ENCODE peak calls at places on chromosome 22, in ten cellular contexts. H, Z, P, N, C, E, B, W, T and D are unnamed samples.

GRCh38 chr22:31400023-31400397 is 606 bp downstream of the DRG1 start:
- DNase-seq in H (no peak), Z (no peak), P (no peak), N (no peak), C (peak; percentile 7), E (no peak), B (peak; percentile 7), W (no peak), T (no peak), D (no peak)

GRCh38 chr22:44363214-44363979 is 50.6 kb upstream of the SHISAL1 start:
- DNase-seq in H (no peak), Z (peak; percentile 97), P (no peak), N (peak; percentile 65), C (peak; percentile 80), E (no peak), B (no peak), W (no peak), T (no peak), D (peak; percentile 76)

GRCh38 chr22:39248254-39248653 is 3.5 kb upstream of the PDGFB start:
- DNase-seq in H (no peak), Z (no peak), P (no peak), N (no peak), C (no peak), E (no peak), B (no peak), W (no peak), T (no peak), D (no peak)

GRCh38 chr22:22618448-22618847 is 26.0 kb upstream of the GGTLC2 start:
- DNase-seq in H (no peak), Z (no peak), P (no peak), N (no peak), C (no peak), E (no peak), B (no peak), W (no peak), T (no peak), D (no peak)

GRCh38 chr22:27252282-27253049 is 549.1 kb downstream of the MN1 start:
- DNase-seq in H (no peak), Z (peak; percentile 87), P (no peak), N (no peak), C (no peak), E (no peak), B (no peak), W (no peak), T (no peak), D (no peak)

GRCh38 chr22:50432131-50432870 is 42.5 kb downstream of the SBF1 start:
- DNase-seq in H (no peak), Z (no peak), P (no peak), N (no peak), C (no peak), E (no peak), B (no peak), W (no peak), T (no peak), D (no peak)

GRCh38 chr22:44926491-44927415 is 83.1 kb downstream of the PHF21B start:
- DNase-seq in H (no peak), Z (peak; percentile 43), P (no peak), N (no peak), C (no peak), E (no peak), B (no peak), W (no peak), T (no peak), D (no peak)

GRCh38 chr22:41768420-41768819 is 32.1 kb upstream of the CCDC134 start:
- DNase-seq in H (no peak), Z (no peak), P (no peak), N (no peak), C (no peak), E (no peak), B (no peak), W (no peak), T (no peak), D (no peak)

DNA sequence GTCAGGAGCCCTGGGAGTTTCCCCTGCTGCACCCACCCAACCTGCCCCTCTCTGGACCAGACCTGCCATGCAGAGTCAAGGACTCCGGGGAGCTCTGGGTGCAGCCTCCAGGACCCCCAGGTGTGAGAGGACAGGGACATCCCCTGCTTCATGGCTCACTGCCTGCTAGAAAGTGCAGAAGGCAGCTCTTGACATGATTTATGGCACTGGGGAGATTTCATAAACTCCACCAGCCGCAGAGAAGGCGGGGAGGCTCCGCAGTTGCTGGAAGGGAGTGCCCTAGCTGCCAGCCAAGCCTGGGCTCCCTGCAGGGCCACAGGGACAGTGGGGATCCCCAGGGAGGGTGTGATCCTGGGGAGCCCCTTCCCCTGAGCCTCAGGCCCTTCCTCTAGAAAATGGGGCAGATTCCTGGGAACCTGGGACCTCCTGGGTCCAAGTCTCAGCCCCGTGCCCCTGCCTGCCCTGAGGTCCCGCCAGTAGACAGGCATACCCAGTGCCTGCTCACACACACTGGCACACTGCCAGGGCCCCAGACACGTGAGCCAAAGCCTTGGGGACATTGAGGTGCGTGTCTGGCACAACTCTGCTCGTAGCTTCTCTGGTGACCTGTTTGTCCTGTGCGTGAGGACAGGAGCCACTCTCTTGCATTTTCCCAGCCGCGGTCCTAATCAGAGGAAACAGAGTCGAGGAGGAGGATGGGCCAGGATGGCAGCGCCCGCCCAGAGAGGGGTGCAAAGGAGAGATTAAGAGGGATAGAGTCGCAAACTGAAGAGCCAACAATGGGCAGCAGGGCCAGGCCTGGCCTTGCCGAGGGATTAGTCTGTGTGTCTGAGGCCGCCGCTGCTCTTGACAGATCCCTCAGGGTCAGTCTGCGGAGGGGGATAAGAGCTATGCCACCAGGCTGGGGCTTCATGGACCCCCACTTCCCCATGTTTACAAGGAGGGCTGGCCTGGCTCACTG is 13.8 kb downstream of the CABP7 start:
- DNase-seq in H (no peak), Z (no peak), P (no peak), N (no peak), C (peak; percentile 33), E (no peak), B (no peak), W (no peak), T (peak; percentile 47), D (no peak)
- H3K27ac ChIP-seq in H (no peak overlapping the region), Z (no peak overlapping the region), P (no peak overlapping the region), N (no peak overlapping the region), C (no peak overlapping the region), E (no peak overlapping the region), B (no peak overlapping the region), W (no peak overlapping the region), T (no peak overlapping the region), D (no peak overlapping the region)

GRCh38 chr22:37803636-37804371 is 3.9 kb upstream of the GCAT start:
- DNase-seq in H (no peak), Z (no peak), P (no peak), N (no peak), C (no peak), E (no peak), B (peak; percentile 59), W (no peak), T (no peak), D (no peak)

GRCh38 chr22:37804502-37804885 is 3.2 kb upstream of the GCAT start:
- DNase-seq in H (no peak), Z (no peak), P (no peak), N (no peak), C (no peak), E (no peak), B (peak; percentile 27), W (no peak), T (no peak), D (no peak)

GRCh38 chr22:37801946-37802309 is 5.8 kb upstream of the GCAT start:
- DNase-seq in H (no peak), Z (no peak), P (no peak), N (no peak), C (no peak), E (no peak), B (peak; percentile 45), W (no peak), T (no peak), D (no peak)

GRCh38 chr22:37803195-37803635 is 4.5 kb upstream of the GCAT start:
- DNase-seq in H (no peak), Z (no peak), P (no peak), N (no peak), C (no peak), E (no peak), B (peak; percentile 79), W (no peak), T (no peak), D (no peak)

GRCh38 chr22:37802310-37803194 is 5.2 kb upstream of the GCAT start:
- DNase-seq in H (no peak), Z (peak; percentile 83), P (no peak), N (peak; percentile 60), C (peak; percentile 73), E (no peak), B (peak; percentile 90), W (no peak), T (no peak), D (no peak)
- TF ChIP-seq POLR2AphosphoS5 in H (no peak), Z (peak; percentile 25), P (no peak), N (peak; percentile 26), C (peak; percentile 61), E (peak; percentile 47), B (peak; percentile 6), W (no peak), T (no peak), D (peak; percentile 41)

GRCh38 chr22:37740455-37741311 is 43.8 kb downstream of the TRIOBP start:
- DNase-seq in H (no peak), Z (no peak), P (no peak), N (no peak), C (no peak), E (no peak), B (no peak), W (no peak), T (no peak), D (no peak)

GRCh38 chr22:37739000-37739399 is 42.2 kb downstream of the TRIOBP start:
- DNase-seq in H (no peak), Z (peak; percentile 93), P (no peak), N (no peak), C (no peak), E (no peak), B (no peak), W (no peak), T (no peak), D (peak; percentile 41)

GRCh38 chr22:37739611-37740049 is 42.8 kb downstream of the TRIOBP start:
- DNase-seq in H (no peak), Z (no peak), P (no peak), N (no peak), C (no peak), E (no peak), B (no peak), W (no peak), T (no peak), D (no peak)

GRCh38 chr22:37742374-37743092 is 45.7 kb downstream of the TRIOBP start:
- DNase-seq in H (no peak), Z (peak; percentile 89), P (peak; percentile 96), N (peak; percentile 70), C (no peak), E (no peak), B (no peak), W (no peak), T (no peak), D (no peak)

DNA sequence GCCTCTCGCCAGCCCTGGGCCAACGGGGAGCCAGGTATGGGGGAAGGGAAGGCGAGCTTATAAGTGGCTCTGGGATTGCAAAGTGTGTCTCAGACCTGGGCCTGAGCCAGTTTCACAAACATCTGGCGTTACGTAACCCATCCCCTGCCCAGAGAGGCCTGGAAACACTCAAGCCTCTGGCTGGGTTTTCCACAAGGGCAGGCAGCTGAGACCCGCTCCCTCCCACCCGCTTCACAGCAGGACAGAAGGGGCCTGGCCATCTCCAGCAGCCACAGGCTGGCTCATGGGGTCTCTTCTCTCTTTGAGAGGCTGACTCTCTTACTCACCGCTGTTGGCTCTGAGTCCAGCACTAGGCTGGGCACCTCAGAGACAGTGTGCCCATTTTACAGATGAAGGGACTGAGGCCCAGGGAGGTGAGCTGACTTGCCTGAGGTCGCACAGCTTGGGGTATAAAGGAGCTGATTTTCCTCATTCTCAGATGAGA is 44.5 kb downstream of the TRIOBP start:
- DNase-seq in H (no peak), Z (peak; percentile 99), P (no peak), N (peak; percentile 76), C (peak; percentile 81), E (peak; percentile 66), B (peak; percentile 45), W (no peak), T (no peak), D (peak; percentile 79)
- H3K27ac ChIP-seq in H (no peak overlapping the region), Z (peak overlapping the region; percentile 98), P (no peak overlapping the region), N (peak overlapping the region; percentile 78), C (peak overlapping the region; percentile 92), E (peak overlapping the region; percentile 71), B (no peak overlapping the region), W (no peak overlapping the region), T (no peak overlapping the region), D (peak overlapping the region; percentile 79)

DNA sequence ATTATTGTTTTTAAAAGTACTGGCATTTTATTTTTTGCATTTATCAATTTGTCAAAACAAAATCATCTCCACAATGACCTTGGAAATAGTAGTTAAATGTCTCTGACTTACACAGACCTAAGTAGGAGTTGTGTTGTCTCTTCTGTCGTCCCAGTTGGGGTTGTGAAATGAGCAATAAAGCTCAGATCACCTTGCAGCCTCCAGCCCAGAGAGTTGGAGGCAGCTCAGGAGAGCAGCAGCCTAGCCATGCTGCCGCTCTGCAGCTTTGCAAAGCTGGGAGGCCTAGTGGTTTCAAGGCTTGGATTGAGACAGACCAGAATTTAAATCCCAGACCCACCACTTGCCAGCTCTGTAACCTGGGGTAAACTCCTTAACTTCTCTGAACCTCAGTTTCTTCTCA is 65.2 kb upstream of the CRYBB3 start:
- DNase-seq in H (no peak), Z (no peak), P (no peak), N (no peak), C (peak; percentile 39), E (no peak), B (no peak), W (no peak), T (peak; percentile 67), D (no peak)
- TF ChIP-seq POLR2AphosphoS5 in H (no peak), Z (no peak), P (no peak), N (no peak), C (no peak), E (no peak), B (no peak), W (no peak), T (peak; percentile 0), D (no peak)